ENCODE peak calls at places on chromosomes 2 and 18, in nine cellular contexts. O is left cardiac atrium; Z is astrocyte of the spinal cord; I is left lung; C is effector CD4-positive, alpha-beta T cell; Y is neural crest cell; X is psoas muscle; U is CD8-positive, alpha-beta memory T cell; T is KBM-7. F is an unnamed sample.

GRCh38 chr18:45836242-45837215 is 11.1 kb downstream of the SIGLEC15 start:
- DNase-seq in O (no peak), Z (no peak), I (no peak), C (no peak), Y (no peak), X (no peak), U (no peak), T (no peak), F (no peak)

GRCh38 chr18:32899819-32900218 is 127.0 kb upstream of the KLHL14 start:
- DNase-seq in O (no peak), Z (no peak), I (no peak), C (no peak), Y (no peak), X (no peak), U (no peak), T (no peak), F (no peak)

GRCh38 chr2:3738454-3738853 is 35.1 kb downstream of the DCDC2C start:
- DNase-seq in O (no peak), Z (peak), I (no peak), C (no peak), Y (peak), X (no peak), U (no peak), T (peak), F (peak)

GRCh38 chr2:72900191-72900825 is 13.1 kb downstream of the SPR start:
- DNase-seq in O (no peak), Z (no peak), I (no peak), C (no peak), Y (no peak), X (no peak), U (no peak), T (no peak), F (no peak)

GRCh38 chr2:217090024-217090473 is 230.2 kb upstream of the TNP1 start:
- DNase-seq in O (no peak), Z (peak), I (no peak), C (no peak), Y (no peak), X (no peak), U (no peak), T (peak), F (peak)

GRCh38 chr2:191612496-191612895 is 65.4 kb upstream of the NABP1 start:
- DNase-seq in O (no peak), Z (peak), I (no peak), C (no peak), Y (no peak), X (no peak), U (no peak), T (no peak), F (peak)

GRCh38 chr2:10709290-10709939 is 12.0 kb upstream of the ATP6V1C2 start:
- DNase-seq in O (no peak), Z (no peak), I (no peak), C (no peak), Y (no peak), X (no peak), U (no peak), T (peak), F (no peak)

GRCh38 chr18:63452273-63452672 is 24.5 kb upstream of the SERPINB5 start:
- DNase-seq in O (no peak), Z (no peak), I (no peak), C (no peak), Y (no peak), X (no peak), U (no peak), T (no peak), F (no peak)

GRCh38 chr2:68319397-68320117 is at the start of gene CNRIP1:
- DNase-seq in O (peak), Z (peak), I (peak), C (no peak), Y (peak), X (peak), U (peak), T (peak), F (peak)

GRCh38 chr2:239182981-239183791 is 217.6 kb downstream of the HDAC4 start:
- DNase-seq in O (peak), Z (no peak), I (peak), C (no peak), Y (no peak), X (no peak), U (no peak), T (no peak), F (no peak)

GRCh38 chr2:79368116-79368630 is 144.7 kb upstream of the CTNNA2 start:
- DNase-seq in O (no peak), Z (no peak), I (no peak), C (no peak), Y (no peak), X (no peak), U (no peak), T (no peak), F (no peak)

GRCh38 chr2:185979546-185980071 is 241.0 kb downstream of the FSIP2 start:
- DNase-seq in O (no peak), Z (peak), I (no peak), C (no peak), Y (no peak), X (no peak), U (no peak), T (no peak), F (peak)

GRCh38 chr2:105328281-105329196 is 996 bp downstream of the TGFBRAP1 start:
- DNase-seq in O (peak), Z (no peak), I (no peak), C (no peak), Y (no peak), X (no peak), U (peak), T (peak), F (peak)

GRCh38 chr2:163266772-163267171 is 428.2 kb upstream of the KCNH7 start:
- DNase-seq in O (no peak), Z (peak), I (no peak), C (no peak), Y (no peak), X (no peak), U (no peak), T (no peak), F (peak)